ENCODE peak calls at places on chromosomes 4 and X, in seven cellular contexts. C is CD4-positive, CD25-positive, alpha-beta regulatory T cell; J is mesendoderm; M is GM23338; O is small intestine; X is adrenal gland; G is neural progenitor cell. P is an unnamed sample. For H3K36me3 and H3K27me3, the result is how much of the 10 kb centered on the place peaks cover.

GRCh38 chr4:6272863-6273660 is 3.4 kb downstream of the WFS1 start:
- DNase-seq in O (no peak), X (no peak), M (no peak), J (peak), C (no peak), G (no peak), P (peak)

GRCh38 chrX:72145181-72145580 is 13.5 kb upstream of the RTL5 start:
- DNase-seq in C (no peak), O (no peak), X (no peak), G (no peak), M (no peak), J (no peak), P (no peak)

GRCh38 chr4:166724369-166724768 is 509.9 kb downstream of the SPOCK3 start:
- DNase-seq in O (no peak), J (no peak), M (no peak), X (no peak), C (no peak), G (no peak), P (no peak)

GRCh38 chr4:123361195-123361861 is 35.3 kb upstream of the SPRY1 start:
- DNase-seq in G (no peak), C (no peak), M (no peak), J (no peak), O (no peak), X (peak), P (peak)

GRCh38 chrX:45851434-45851991 is 650.8 kb upstream of the DIPK2B start:
- DNase-seq in J (peak), M (peak), G (peak), X (no peak), C (peak), O (peak), P (peak)

GRCh38 chr4:80732010-80732409 is 298.5 kb upstream of the BMP3 start:
- DNase-seq in C (no peak), X (no peak), M (no peak), O (no peak), J (no peak), G (no peak), P (no peak)

GRCh38 chr4:166996216-166996615 is 238.1 kb downstream of the SPOCK3 start:
- DNase-seq in C (no peak), M (no peak), X (no peak), J (no peak), O (no peak), G (no peak), P (no peak)

GRCh38 chr4:142402925-142403324 is 443.2 kb downstream of the INPP4B start:
- DNase-seq in M (no peak), X (peak), J (no peak), C (no peak), O (no peak), G (no peak), P (no peak)

GRCh38 chrX:134171661-134172587 is 65.1 kb upstream of the CCDC160 start:
- DNase-seq in X (no peak), G (peak), O (peak), M (peak), J (peak), C (peak), P (peak)

GRCh38 chrX:80876877-80877276 is 67.2 kb upstream of the BRWD3 start:
- DNase-seq in C (peak), X (no peak), J (peak), O (peak), G (peak), M (peak), P (no peak)

GRCh38 chr4:43564107-43564506 is 671.6 kb downstream of the GRXCR1 start:
- DNase-seq in O (no peak), M (no peak), G (no peak), X (no peak), J (no peak), C (no peak), P (no peak)

GRCh38 chr4:183830438-183830985 is 74.6 kb upstream of the STOX2 start:
- DNase-seq in M (no peak), J (no peak), G (no peak), X (no peak), O (no peak), C (no peak), P (no peak)

GRCh38 chrX:3638280-3638873 is 75.1 kb downstream of the PRKX start:
- DNase-seq in M (peak), X (peak), J (peak), C (peak), O (peak), G (peak), P (peak)

GRCh38 chr4:121943941-121944340 is 7.9 kb downstream of the TRPC3 start:
- DNase-seq in M (peak), C (no peak), X (no peak), O (no peak), J (peak), G (peak), P (no peak)

GRCh38 chr4:115113382-115114106 is at the start of gene NDST4:
- DNase-seq in X (no peak), C (no peak), J (no peak), M (no peak), O (peak), G (peak), P (no peak)

GRCh38 chr4:184978211-184978610 is 40.1 kb upstream of the HELT start:
- DNase-seq in X (peak), O (peak), C (no peak), G (no peak), J (no peak), M (no peak), P (no peak)

GRCh38 chr4:10180603-10180926 is 64.0 kb upstream of the WDR1 start:
- DNase-seq in G (no peak), J (no peak), O (no peak), X (no peak), C (no peak), M (no peak), P (no peak)

GRCh38 chr4:42396361-42397255 is 680 bp upstream of the SHISA3 start:
- DNase-seq in M (peak), O (peak), J (peak), C (no peak), G (peak), X (no peak), P (no peak)

GRCh38 chr4:133711817-133712216 is 489.8 kb downstream of the PABPC4L start:
- DNase-seq in X (no peak), O (no peak), M (peak), C (no peak), G (no peak), J (peak), P (no peak)

GRCh38 chr4:20299515-20299914 is 47.8 kb downstream of the SLIT2 start:
- DNase-seq in J (peak), O (no peak), G (peak), C (no peak), M (peak), X (no peak), P (no peak)

GRCh38 chr4:73222466-73223257 is 35.9 kb downstream of the ANKRD17 start:
- DNase-seq in J (peak), X (peak), C (peak), O (peak), M (peak), G (peak), P (peak)

GRCh38 chr4:38025665-38026064 is 65.5 kb downstream of the PTTG2 start:
- DNase-seq in J (no peak), M (no peak), X (no peak), O (peak), G (no peak), C (no peak), P (no peak)

GRCh38 chr4:38023347-38024202 is 63.4 kb downstream of the PTTG2 start:
- DNase-seq in J (no peak), X (no peak), C (no peak), G (no peak), O (no peak), M (no peak), P (no peak)

GRCh38 chr4:38026138-38026740 is 66.0 kb downstream of the PTTG2 start:
- DNase-seq in O (no peak), C (no peak), G (no peak), X (peak), J (no peak), M (no peak), P (no peak)

GRCh38 chr4:38021751-38022150 is 61.6 kb downstream of the PTTG2 start:
- DNase-seq in O (no peak), M (no peak), C (no peak), J (no peak), X (no peak), G (no peak), P (no peak)

DNA sequence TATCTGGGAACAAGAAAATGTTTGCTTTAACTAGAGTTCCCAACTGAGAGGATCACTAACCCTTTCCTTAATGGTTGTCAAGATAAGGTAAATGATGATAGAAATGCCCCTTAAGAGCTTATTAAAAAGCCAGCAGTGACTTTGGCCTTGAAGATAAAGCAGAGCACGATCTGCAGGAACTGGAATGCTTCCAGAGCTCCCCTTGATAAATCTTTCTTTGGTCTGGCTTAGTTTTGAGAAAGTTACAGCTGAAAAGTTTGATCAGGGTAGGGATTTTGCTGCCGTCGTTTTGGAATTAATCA is 64.0 kb downstream of the PTTG2 start:
- DNase-seq in X (no peak), M (no peak), O (no peak), C (no peak), G (no peak), J (no peak), P (no peak)
- H3K36me3 ChIP-seq in X (under half), M (under half), O (under half), C (under half), G (under half), J (under half), P (under half)

GRCh38 chrX:66162331-66162822 is 1.7 kb upstream of the HEPH start:
- DNase-seq in M (no peak), X (no peak), J (no peak), G (no peak), C (no peak), O (peak), P (no peak)

GRCh38 chrX:66164931-66165330 is 884 bp downstream of the HEPH start:
- DNase-seq in G (no peak), J (no peak), O (no peak), X (no peak), M (no peak), C (no peak), P (no peak)

GRCh38 chrX:66163849-66164401 is at the start of gene HEPH:
- DNase-seq in C (no peak), M (peak), G (peak), J (peak), X (peak), O (peak), P (no peak)

GRCh38 chrX:66163447-66163846 is 600 bp upstream of the HEPH start:
- DNase-seq in G (no peak), C (no peak), J (no peak), M (no peak), X (no peak), O (no peak), P (no peak)

GRCh38 chrX:66164470-66164869 is 423 bp downstream of the HEPH start:
- DNase-seq in G (peak), X (no peak), M (peak), J (peak), O (no peak), C (no peak), P (no peak)
- H3K4me3 ChIP-seq in G (peak), X (peak), M (peak), J (peak), O (peak), C (no peak), P (peak)

DNA sequence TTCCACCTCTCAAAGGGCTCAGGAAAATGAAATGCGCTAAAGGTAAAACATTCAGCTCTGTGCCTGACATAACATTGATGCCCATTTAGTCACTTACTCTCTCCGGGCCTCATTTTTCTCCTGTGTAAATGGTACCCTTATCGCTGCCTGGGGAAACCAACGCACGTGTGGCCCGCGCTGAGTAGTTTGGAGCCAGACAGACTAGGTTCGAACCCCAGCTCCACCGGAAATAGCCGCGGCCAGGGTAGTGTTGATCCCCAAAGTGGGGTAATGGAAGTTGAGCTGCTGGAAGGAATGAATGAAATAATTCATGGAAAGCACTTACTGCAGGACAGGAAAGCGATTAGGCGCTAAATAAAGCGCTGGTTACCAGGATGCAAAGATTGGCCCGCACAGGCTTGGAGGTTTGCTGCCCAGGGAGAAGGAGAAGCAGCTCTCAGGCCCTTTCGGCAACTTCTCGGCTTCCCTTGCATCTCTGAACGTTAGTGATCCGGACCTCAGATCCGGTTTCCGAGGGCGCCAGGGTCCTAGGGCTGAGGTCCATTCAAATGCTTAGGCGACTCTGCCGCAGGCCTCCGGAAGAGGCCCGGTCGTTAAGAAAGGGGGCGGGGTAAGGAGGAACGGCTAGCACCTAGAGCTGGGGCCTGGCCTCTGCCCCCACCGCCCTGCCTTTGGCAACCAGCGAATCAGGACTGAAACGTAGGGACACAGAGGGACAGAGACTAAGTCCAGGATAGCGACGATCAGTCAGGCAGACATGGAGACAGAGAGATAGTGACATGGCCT is 13.3 kb downstream of the NKX3-2 start:
- DNase-seq in X (peak), J (peak), O (no peak), G (peak), C (no peak), M (peak), P (no peak)
- H3K27me3 ChIP-seq in X (half or more), J (half or more), O (under half), G (half or more), C (half or more), M (half or more), P (under half)

DNA sequence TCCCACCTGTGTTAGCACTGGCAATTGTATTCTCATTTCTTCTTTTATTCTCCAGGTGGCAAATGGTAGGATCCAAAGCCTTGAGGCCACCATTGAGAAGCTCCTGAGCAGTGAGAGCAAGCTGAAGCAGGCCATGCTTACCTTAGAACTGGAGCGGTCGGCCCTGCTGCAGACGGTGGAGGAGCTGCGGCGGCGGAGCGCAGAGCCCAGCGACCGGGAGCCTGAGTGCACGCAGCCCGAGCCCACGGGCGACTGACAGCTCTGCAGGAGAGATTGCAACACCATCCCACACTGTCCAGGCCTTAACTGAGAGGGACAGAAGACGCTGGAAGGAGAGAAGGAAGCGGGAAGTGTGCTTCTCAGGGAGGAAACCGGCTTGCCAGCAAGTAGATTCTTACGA is 176.9 kb downstream of the PTTG2 start:
- DNase-seq in M (no peak), G (no peak), O (no peak), J (no peak), X (no peak), C (no peak), P (no peak)
- H3K36me3 ChIP-seq in M (under half), G (under half), O (under half), J (under half), X (under half), C (under half), P (under half)

GRCh38 chrX:12973561-12974216 is 1.2 kb upstream of the TMSB4X start:
- DNase-seq in X (peak), O (no peak), G (peak), J (no peak), M (no peak), C (no peak), P (no peak)
- H3K4me3 ChIP-seq in X (peak), O (peak), G (peak), J (no peak), M (no peak), C (peak), P (no peak)

GRCh38 chr4:157225096-157225495 is 4.6 kb downstream of the GRIA2 start:
- DNase-seq in M (no peak), X (no peak), O (no peak), G (no peak), J (no peak), C (no peak), P (no peak)
- H3K27me3 ChIP-seq in M (under half), X (under half), O (under half), G (half or more), J (under half), C (under half), P (half or more)

DNA sequence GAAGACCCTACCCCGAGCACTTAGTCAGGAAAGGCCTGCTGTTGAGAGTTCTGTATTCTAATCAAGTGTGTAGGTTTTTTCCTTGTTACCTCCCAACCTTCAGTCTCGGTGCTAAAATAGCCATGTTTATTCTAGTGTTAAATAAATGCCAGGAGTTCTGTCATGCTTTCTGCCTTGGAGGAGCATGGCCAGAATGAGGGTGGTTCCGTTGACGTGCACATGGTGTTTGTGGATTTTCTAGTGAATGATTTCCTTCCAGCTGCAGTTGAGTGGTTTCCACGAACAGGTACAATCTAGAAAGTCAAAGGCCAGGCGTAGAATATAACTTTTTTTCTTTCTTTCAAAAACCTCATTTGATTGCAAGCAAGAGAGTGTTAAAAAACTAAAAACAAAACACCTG is 21.0 kb downstream of the TRMT44 start:
- DNase-seq in O (no peak), C (no peak), G (no peak), J (no peak), X (no peak), M (no peak), P (no peak)
- H3K36me3 ChIP-seq in O (under half), C (half or more), G (under half), J (under half), X (under half), M (under half), P (under half)

GRCh38 chr4:76977731-76978350 is 28.3 kb downstream of the SEPTIN11 start:
- DNase-seq in C (no peak), X (no peak), J (no peak), M (no peak), O (no peak), G (no peak), P (no peak)
- H3K4me3 ChIP-seq in C (peak), X (no peak), J (no peak), M (no peak), O (no peak), G (no peak), P (no peak)

DNA sequence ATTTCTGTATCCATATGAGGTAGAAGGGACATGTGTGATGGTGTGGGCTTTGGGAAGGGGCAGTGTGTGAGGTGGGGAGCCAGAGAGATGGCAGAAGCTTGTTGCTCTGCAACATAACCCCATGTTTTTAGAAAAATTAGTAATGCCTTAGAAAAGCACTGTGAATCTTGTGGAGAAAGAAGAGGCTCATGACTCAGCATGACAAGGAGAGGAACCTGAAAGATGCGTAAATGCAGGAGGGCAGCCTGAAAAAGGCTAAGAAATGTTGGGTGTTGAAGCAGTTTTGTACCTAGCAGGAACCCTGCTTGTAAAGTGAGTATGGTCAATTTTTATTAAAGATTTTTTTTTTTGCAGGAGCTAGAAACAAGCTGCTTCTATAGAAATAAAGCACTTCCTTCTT is 59.8 kb downstream of the ARSJ start:
- DNase-seq in X (no peak), O (no peak), C (no peak), J (peak), M (peak), G (no peak), P (no peak)
- H3K27me3 ChIP-seq in X (under half), O (under half), C (under half), J (under half), M (under half), G (under half), P (under half)